ENCODE peak calls at places on chromosomes 11 and 22, in five cellular contexts. V, T, E, S and R are unnamed samples.

GRCh38 chr11:107006076-107006833 is 12.0 kb downstream of the GUCY1A2 start:
- DNase-seq in E (no peak), T (no peak), V (peak), S (no peak), R (no peak)

GRCh38 chr22:48959496-48959895 is 868.2 kb downstream of the BRD1 start:
- DNase-seq in T (peak), V (no peak), E (peak), S (no peak), R (no peak)

GRCh38 chr11:62547691-62548281 is 1.2 kb upstream of the AHNAK start:
- DNase-seq in V (no peak), E (peak), T (no peak), S (no peak), R (no peak)

GRCh38 chr22:27213291-27213690 is 555.9 kb downstream of the MIAT start:
- DNase-seq in T (no peak), E (no peak), S (peak), V (no peak), R (no peak)

GRCh38 chr22:30516731-30517130 is 11.2 kb upstream of the SEC14L4 start:
- DNase-seq in V (no peak), E (no peak), T (no peak), S (no peak), R (no peak)

GRCh38 chr22:39308614-39309363 is 10.6 kb downstream of the RPL3 start:
- DNase-seq in T (peak), S (peak), E (no peak), V (peak), R (peak)

GRCh38 chr11:75161506-75161905 is 10.6 kb downstream of the SLCO2B1 start:
- DNase-seq in E (peak), V (peak), T (no peak), S (no peak), R (peak)

GRCh38 chr22:48952256-48953102 is 875.2 kb downstream of the BRD1 start:
- DNase-seq in S (no peak), E (no peak), T (peak), V (no peak), R (no peak)

GRCh38 chr11:34696876-34697275 is 76.0 kb downstream of the EHF start:
- DNase-seq in V (no peak), E (no peak), S (no peak), T (no peak), R (no peak)

GRCh38 chr22:32995335-32995734 is 62.8 kb downstream of the SYN3 start:
- DNase-seq in E (no peak), S (no peak), T (no peak), V (no peak), R (no peak)

GRCh38 chr11:6653055-6653454 is 2.6 kb downstream of the DCHS1 start:
- DNase-seq in E (no peak), T (no peak), S (no peak), V (no peak), R (no peak)

GRCh38 chr22:49244466-49245420 is 582.9 kb downstream of the BRD1 start:
- DNase-seq in V (no peak), T (no peak), S (no peak), E (no peak), R (no peak)

GRCh38 chr22:31148953-31149627 is 8.8 kb upstream of the PLA2G3 start:
- DNase-seq in S (peak), V (peak), T (peak), E (peak), R (peak)

GRCh38 chr11:115644846-115645245 is 140.6 kb upstream of the CADM1 start:
- DNase-seq in S (no peak), V (no peak), T (no peak), E (no peak), R (no peak)

GRCh38 chr22:27150530-27150909 is 493.1 kb downstream of the MIAT start:
- DNase-seq in S (peak), T (no peak), V (no peak), E (no peak), R (no peak)

GRCh38 chr22:46373166-46373565 is 37.7 kb downstream of the TRMU start:
- DNase-seq in T (no peak), S (no peak), E (no peak), V (no peak), R (no peak)

GRCh38 chr11:71188073-71188472 is 64.3 kb downstream of the SHANK2 start:
- DNase-seq in S (no peak), T (no peak), V (no peak), E (no peak), R (no peak)

GRCh38 chr11:109425554-109425953 is 3.6 kb downstream of the C11orf87 start:
- DNase-seq in S (peak), V (no peak), T (no peak), E (no peak), R (peak)

GRCh38 chr11:66698491-66698890 is 20.8 kb upstream of the RBM4B start:
- DNase-seq in V (no peak), E (no peak), T (no peak), S (no peak), R (no peak)

GRCh38 chr22:29000641-29001040 is 61.0 kb downstream of the C22orf31 start:
- DNase-seq in S (no peak), T (no peak), V (no peak), E (no peak), R (no peak)

GRCh38 chr11:65329503-65329902 is 4.1 kb upstream of the DPF2 start:
- DNase-seq in S (no peak), E (no peak), V (no peak), T (no peak), R (peak)

GRCh38 chr11:71934213-71934612 is 5.4 kb downstream of the RNF121 start:
- DNase-seq in S (no peak), E (no peak), T (no peak), V (no peak), R (no peak)

GRCh38 chr11:2091786-2092463 is 47.3 kb downstream of the IGF2 start:
- DNase-seq in S (no peak), V (no peak), E (no peak), T (no peak), R (no peak)

GRCh38 chr11:46336781-46337180 is 10.5 kb upstream of the DGKZ start:
- DNase-seq in E (no peak), T (peak), V (no peak), S (peak), R (peak)

GRCh38 chr11:59097113-59097708 is 9.8 kb upstream of the FAM111B start:
- DNase-seq in V (peak), S (peak), T (peak), E (peak), R (peak)

GRCh38 chr11:115084191-115084590 is 405.9 kb downstream of the NXPE2 start:
- DNase-seq in T (no peak), S (no peak), V (no peak), E (no peak), R (no peak)

GRCh38 chr22:30038219-30038618 is 42.0 kb upstream of the HORMAD2 start:
- DNase-seq in V (no peak), E (no peak), S (peak), T (no peak), R (peak)

GRCh38 chr11:72421351-72421750 is 13.0 kb downstream of the CLPB start:
- DNase-seq in E (no peak), S (no peak), T (no peak), V (no peak), R (no peak)

GRCh38 chr22:19595532-19595931 is 71.3 kb upstream of the CLDN5 start:
- DNase-seq in V (no peak), E (no peak), S (no peak), T (no peak), R (no peak)

GRCh38 chr11:32232516-32232915 is 141.6 kb downstream of the RCN1 start:
- DNase-seq in V (no peak), T (no peak), S (no peak), E (no peak), R (no peak)

DNA sequence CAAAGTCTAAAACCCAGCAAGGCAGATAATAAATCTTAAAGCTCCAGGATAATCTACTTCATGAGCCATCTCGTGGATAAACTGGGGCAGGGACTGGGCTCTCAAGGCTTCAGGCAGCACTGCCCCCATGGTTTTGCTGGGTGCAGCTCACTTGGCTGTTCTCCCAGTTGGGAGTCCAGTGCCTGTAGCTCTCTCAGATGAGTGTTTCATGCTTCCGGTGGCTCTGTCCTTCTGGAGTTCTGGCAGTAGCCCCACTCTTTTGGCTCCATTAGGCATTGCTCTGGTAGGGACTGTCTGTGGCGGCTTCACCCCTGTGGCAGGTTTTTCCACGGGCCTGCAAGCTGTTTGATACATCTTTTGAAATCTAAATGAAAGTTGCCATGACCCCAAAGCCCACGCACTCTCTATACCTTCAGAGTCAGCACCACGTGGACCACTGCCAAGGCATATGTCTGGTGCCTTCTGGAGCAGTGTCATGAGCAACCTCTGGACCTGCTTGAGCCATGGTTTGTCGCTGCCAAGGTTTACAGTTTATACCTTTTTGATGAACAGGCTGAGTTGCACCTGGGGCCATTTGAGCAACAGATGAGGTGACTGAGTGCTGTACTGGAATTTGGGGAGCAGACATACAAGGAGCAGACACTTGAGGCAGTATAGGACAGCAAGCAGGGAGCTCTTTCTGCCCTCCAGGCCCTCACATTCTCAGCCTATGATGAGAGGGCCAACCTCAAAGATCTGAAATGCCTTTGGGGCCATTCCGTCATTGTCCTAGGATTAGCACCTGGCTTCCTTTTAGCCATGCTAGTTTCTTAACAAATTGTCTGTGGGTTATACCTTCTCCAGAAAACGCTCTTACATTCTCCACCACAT is 48.6 kb downstream of the MTNR1B start:
- DNase-seq in E (no peak), V (no peak), T (no peak), S (peak), R (peak)
- TF ChIP-seq CTCF in E (no peak), V (no peak), T (no peak), S (no peak), R (no peak)

DNA sequence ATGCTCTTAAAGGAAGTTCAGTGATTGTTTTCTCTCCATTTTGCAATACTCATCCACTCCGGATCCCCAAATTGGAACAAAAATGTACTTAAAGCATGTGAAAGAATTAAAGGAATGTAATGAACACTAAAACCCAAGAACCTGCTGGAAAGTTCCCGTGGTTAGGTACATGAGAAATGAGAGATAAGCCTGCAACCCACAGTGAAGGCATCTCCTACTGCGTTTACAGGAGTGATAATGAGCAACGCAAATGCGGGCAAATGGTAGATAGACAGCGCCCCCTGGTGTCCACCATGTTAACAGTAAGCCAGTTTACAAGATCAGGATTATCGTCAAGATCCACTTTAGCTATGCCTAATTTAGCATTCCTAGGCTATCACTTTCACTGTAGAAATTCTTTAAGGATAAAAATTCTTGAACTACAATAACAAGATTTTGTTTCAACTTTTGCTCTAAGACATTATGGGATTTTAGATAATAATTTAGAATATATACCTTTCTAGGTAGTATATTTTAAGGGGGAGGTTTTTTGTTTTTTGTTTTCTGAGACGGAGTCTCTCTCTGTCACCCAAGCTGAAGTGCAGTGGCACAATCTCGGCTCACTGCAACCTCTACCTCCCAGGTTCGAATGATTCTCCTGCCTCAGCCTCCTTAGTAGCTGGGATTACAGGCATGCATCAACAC is 29.9 kb downstream of the ALG9 start:
- DNase-seq in S (peak), V (peak), E (peak), T (peak), R (peak)
- H3K4me3 ChIP-seq in S (no peak), V (no peak), E (no peak), T (no peak), R (no peak)

GRCh38 chr11:56521955-56522354 is 21.1 kb downstream of the OR5M11 start:
- DNase-seq in V (peak), T (no peak), S (no peak), E (no peak), R (no peak)
- TF ChIP-seq CTCF in V (peak), T (no peak), S (no peak), E (no peak), R (no peak)

DNA sequence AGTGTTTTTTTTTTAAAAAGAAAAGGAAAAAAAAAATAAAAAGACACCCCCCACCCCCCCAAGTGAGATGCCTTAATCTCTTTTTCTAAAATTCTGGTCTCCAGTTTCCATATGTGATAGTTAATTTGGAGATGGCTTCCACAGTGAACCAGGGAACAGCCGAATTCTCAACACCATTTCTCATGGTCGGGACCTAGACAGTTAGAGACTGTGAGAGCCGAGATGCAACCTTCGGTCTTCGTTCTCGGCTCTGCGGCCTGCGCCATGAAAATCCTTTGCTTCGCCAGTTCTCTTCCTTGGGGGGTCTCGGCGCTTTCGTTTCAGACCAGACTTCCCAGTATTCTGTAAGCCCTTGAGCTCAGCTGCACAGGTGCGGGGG is 731 bp downstream of the CACNG2 start:
- DNase-seq in S (no peak), E (no peak), T (no peak), V (no peak), R (no peak)
- H3K4me3 ChIP-seq in S (no peak), E (no peak), T (no peak), V (no peak), R (no peak)

DNA sequence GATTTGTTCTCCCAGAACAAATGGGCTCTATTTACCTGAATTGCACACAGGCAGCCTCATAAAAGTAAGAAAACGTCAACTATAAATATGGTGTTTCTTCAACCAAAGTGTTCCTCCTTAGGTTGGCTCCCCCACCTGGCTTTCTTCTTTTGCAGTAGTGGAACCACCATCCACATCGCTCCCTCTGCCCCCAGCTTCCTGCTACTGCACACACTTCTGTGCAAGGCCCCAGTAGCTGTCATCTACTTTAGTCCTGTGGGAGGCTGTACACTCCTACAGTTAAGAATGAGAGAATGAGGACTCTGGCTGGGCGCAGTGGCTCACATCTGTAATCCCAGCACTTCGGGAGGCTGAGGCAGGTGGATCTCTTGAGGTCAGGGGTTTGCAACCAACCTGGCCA is 89.5 kb downstream of the BMAL1 start:
- DNase-seq in E (no peak), T (no peak), S (no peak), V (no peak), R (no peak)
- TF ChIP-seq CTCF in E (no peak), T (no peak), S (no peak), V (no peak), R (no peak)

GRCh38 chr11:326592-326841 is 5.9 kb upstream of the IFITM3 start:
- DNase-seq in S (no peak), T (no peak), E (no peak), V (no peak), R (no peak)

GRCh38 chr11:328012-328411 is 7.4 kb upstream of the IFITM3 start:
- DNase-seq in V (no peak), S (no peak), T (no peak), E (no peak), R (no peak)

GRCh38 chr11:327581-327923 is 6.9 kb upstream of the IFITM3 start:
- DNase-seq in V (no peak), E (no peak), S (no peak), T (no peak), R (no peak)

GRCh38 chr11:325796-326591 is 5.3 kb upstream of the IFITM3 start:
- DNase-seq in E (no peak), V (no peak), S (no peak), T (no peak), R (no peak)

DNA sequence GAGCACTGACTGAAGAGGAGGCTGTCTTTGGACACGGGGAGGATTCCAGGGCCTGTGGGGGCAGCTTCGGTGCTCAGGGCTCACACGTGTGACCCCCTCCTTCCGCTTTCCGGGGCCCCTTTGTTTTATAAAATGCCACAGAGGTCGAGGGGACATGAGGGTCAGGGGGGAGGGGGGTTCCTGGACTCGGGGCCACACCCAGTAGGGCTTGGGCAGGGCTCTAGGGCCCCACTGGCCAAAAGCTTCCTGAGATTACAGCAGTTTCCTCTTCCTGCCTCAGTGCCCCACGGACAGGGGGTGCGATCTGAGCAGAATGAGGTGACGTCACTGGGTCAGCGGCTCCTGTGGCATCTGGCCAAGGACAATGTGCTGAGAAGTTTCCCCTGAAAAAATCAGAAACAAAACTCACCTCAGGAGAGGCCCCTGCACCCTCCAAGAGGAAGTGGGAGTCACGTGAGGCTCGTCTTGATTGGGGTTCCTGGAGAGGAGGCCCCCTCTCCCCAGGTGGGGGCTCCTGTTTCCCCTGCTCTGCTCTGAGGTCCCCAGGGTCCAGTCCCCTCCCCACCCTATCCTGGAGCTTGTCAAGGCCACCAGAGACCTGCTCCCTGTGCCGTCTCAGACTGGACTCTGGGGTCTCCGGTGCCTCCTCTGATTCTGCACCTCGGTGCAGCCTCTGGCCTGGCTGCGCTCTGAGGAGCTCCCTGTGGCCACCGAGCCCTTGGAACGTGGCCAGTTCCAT is 6.4 kb upstream of the IFITM3 start:
- DNase-seq in E (peak), S (no peak), V (no peak), T (peak), R (peak)
- H3K4me3 ChIP-seq in E (peak), S (no peak), V (no peak), T (peak), R (no peak)

GRCh38 chr11:26960265-26960664 is 33.6 kb upstream of the FIBIN start:
- DNase-seq in V (no peak), T (no peak), S (no peak), E (no peak), R (peak)
- TF ChIP-seq CTCF in V (no peak), T (no peak), S (no peak), E (no peak), R (no peak)

GRCh38 chr11:119990306-119991021 is 147.4 kb downstream of the TRIM29 start:
- DNase-seq in V (no peak), S (peak), T (no peak), E (peak), R (peak)
- H3K4me3 ChIP-seq in V (no peak), S (no peak), T (no peak), E (no peak), R (no peak)